ENCODE peak calls at places on chromosomes 13 and 19, in six cellular contexts. L is HCT116, P is GM12878, V is SK-N-SH, Q is K562, E is H1. A is an unnamed sample.

GRCh38 chr19:610801-611505 is 21.3 kb downstream of the HCN2 start:
- DNase-seq in L (no peak), E (no peak), V (peak; percentile 87), Q (peak; percentile 80), P (no peak), A (no peak)

GRCh38 chr13:110226051-110226562 is 80.8 kb downstream of the COL4A1 start:
- DNase-seq in V (no peak), E (no peak), Q (no peak), L (no peak), P (no peak), A (no peak)

GRCh38 chr13:112871742-112872141 is 97.3 kb upstream of the MCF2L start:
- DNase-seq in L (no peak), E (no peak), P (no peak), Q (no peak), V (no peak), A (no peak)

GRCh38 chr19:38660724-38661123 is 13.3 kb downstream of the ACTN4 start:
- DNase-seq in L (no peak), Q (no peak), P (no peak), V (no peak), E (no peak), A (no peak)

GRCh38 chr19:10290876-10291553 is 1.3 kb downstream of the ICAM5 start:
- DNase-seq in P (no peak), E (no peak), V (peak; percentile 70), L (peak; percentile 50), Q (peak; percentile 79), A (peak; percentile 81)

GRCh38 chr13:99895999-99896695 is 75.4 kb downstream of the ZIC5 start:
- DNase-seq in V (peak; percentile 58), L (no peak), Q (no peak), P (no peak), E (no peak), A (no peak)

GRCh38 chr13:37226966-37227365 is 121.5 kb upstream of the CSNK1A1L start:
- DNase-seq in P (no peak), Q (no peak), V (no peak), L (no peak), E (no peak), A (no peak)

GRCh38 chr13:23467048-23467931 is 33.8 kb upstream of the SACS start:
- DNase-seq in E (no peak), Q (no peak), V (peak; percentile 69), L (no peak), P (no peak), A (no peak)

GRCh38 chr13:52784591-52785340 is 45.1 kb upstream of the CNMD start:
- DNase-seq in P (no peak), L (no peak), V (no peak), Q (no peak), E (no peak), A (no peak)
- TF ChIP-seq JUND in P (no peak), L (no peak), V (no peak), Q (no peak), E (no peak), A (no peak)

GRCh38 chr13:26678796-26679195 is 81.8 kb downstream of the GPR12 start:
- DNase-seq in P (no peak), V (no peak), E (no peak), L (no peak), Q (no peak), A (no peak)

GRCh38 chr13:26679411-26679810 is 81.2 kb downstream of the GPR12 start:
- DNase-seq in P (no peak), Q (no peak), L (no peak), V (no peak), E (no peak), A (no peak)

GRCh38 chr13:26681036-26681435 is 79.5 kb downstream of the GPR12 start:
- DNase-seq in E (no peak), P (no peak), Q (no peak), V (no peak), L (no peak), A (no peak)

GRCh38 chr13:26678330-26678729 is 82.3 kb downstream of the GPR12 start:
- DNase-seq in V (no peak), L (no peak), Q (no peak), E (no peak), P (no peak), A (no peak)

GRCh38 chr13:26679945-26680516 is 80.6 kb downstream of the GPR12 start:
- DNase-seq in L (no peak), E (no peak), Q (no peak), V (no peak), P (no peak), A (no peak)
- TF ChIP-seq JUND in L (no peak), E (no peak), Q (no peak), V (no peak), P (no peak), A (no peak)

GRCh38 chr19:50050406-50051223 is 24.8 kb downstream of the ZNF473 start:
- DNase-seq in P (peak; percentile 23), Q (peak; percentile 78), E (no peak), V (peak; percentile 86), L (no peak), A (peak; percentile 88)
- TF ChIP-seq JUND in P (no peak), Q (no peak), E (no peak), V (no peak), L (no peak), A (no peak)

GRCh38 chr19:40611096-40611495 is 9.9 kb downstream of the LTBP4 start:
- DNase-seq in V (no peak), P (no peak), L (no peak), Q (no peak), E (no peak), A (no peak)
- TF ChIP-seq JUND in V (no peak), P (no peak), L (no peak), Q (no peak), E (no peak), A (no peak)